ENCODE peak calls at places on chromosomes 16 and 17, in eight cellular contexts. Y, A, H, B, Q, X, G and E are unnamed samples. For H3K4me1 and H3K9me3, the result is how much of the 10 kb centered on the place peaks cover.

GRCh38 chr17:80586464-80587228 is 42.0 kb downstream of the RPTOR start:
- DNase-seq in A (no peak), X (peak), B (no peak), Y (no peak), Q (no peak), H (no peak), G (no peak), E (no peak)

GRCh38 chr17:39863918-39864746 is at the start of gene IKZF3:
- DNase-seq in Q (peak), X (peak), A (peak), G (peak), Y (no peak), H (peak), B (no peak), E (no peak)

GRCh38 chr16:28543072-28543471 is 4.3 kb upstream of the NUPR1 start:
- DNase-seq in H (peak), A (no peak), Q (no peak), X (no peak), Y (peak), B (no peak), G (no peak), E (no peak)

GRCh38 chr17:66306413-66306812 is 4.0 kb downstream of the PRKCA start:
- DNase-seq in A (no peak), Q (peak), B (no peak), Y (no peak), G (no peak), H (no peak), X (peak), E (no peak)

GRCh38 chr16:54443839-54444238 is 157.3 kb upstream of the IRX3 start:
- DNase-seq in H (no peak), X (no peak), Q (no peak), A (no peak), Y (no peak), B (no peak), G (no peak), E (no peak)

GRCh38 chr17:65287040-65287439 is 149.9 kb downstream of the RGS9 start:
- DNase-seq in A (no peak), G (peak), Y (no peak), B (no peak), Q (peak), X (peak), H (no peak), E (no peak)

GRCh38 chr16:12095275-12096161 is 119.0 kb downstream of the SNX29 start:
- DNase-seq in X (peak), A (peak), H (peak), Q (peak), G (no peak), B (no peak), Y (peak), E (no peak)

GRCh38 chr16:73279451-73279850 is 231.5 kb upstream of the ZFHX3 start:
- DNase-seq in Q (no peak), Y (no peak), B (no peak), H (no peak), G (no peak), X (no peak), A (no peak), E (no peak)

GRCh38 chr17:305090-305976 is 47.3 kb downstream of the RPH3AL start:
- DNase-seq in G (no peak), A (no peak), B (no peak), X (no peak), Y (no peak), H (no peak), Q (peak), E (no peak)

GRCh38 chr16:65196696-65197095 is 74.8 kb upstream of the CDH11 start:
- DNase-seq in A (no peak), Y (no peak), Q (no peak), G (no peak), B (no peak), X (no peak), H (no peak), E (no peak)

GRCh38 chr16:69328854-69329316 is 1.5 kb downstream of the PDF start:
- DNase-seq in B (no peak), X (peak), A (no peak), G (no peak), Y (no peak), H (no peak), Q (peak), E (no peak)

GRCh38 chr16:30901201-30902069 is 5.0 kb downstream of the CTF1 start:
- DNase-seq in Y (no peak), X (no peak), A (no peak), G (no peak), H (no peak), B (no peak), Q (peak), E (no peak)

GRCh38 chr17:57442401-57442823 is 186.1 kb downstream of the MSI2 start:
- DNase-seq in X (peak), G (no peak), H (no peak), B (no peak), Y (no peak), Q (peak), A (no peak), E (no peak)

GRCh38 chr16:86971251-86971650 is 345.9 kb downstream of the C16orf95 start:
- DNase-seq in B (no peak), A (no peak), Y (no peak), X (no peak), G (no peak), H (peak), Q (no peak), E (no peak)

GRCh38 chr16:66703359-66704215 is 7.0 kb upstream of the CMTM4 start:
- DNase-seq in A (no peak), B (no peak), Q (peak), G (no peak), X (no peak), Y (no peak), H (no peak), E (no peak)

GRCh38 chr17:66230918-66231543 is 1.8 kb upstream of the APOH start:
- DNase-seq in X (no peak), B (no peak), Q (no peak), H (no peak), A (no peak), G (no peak), Y (no peak), E (no peak)

GRCh38 chr16:46884513-46885293 is 541 bp downstream of the GPT2 start:
- DNase-seq in Y (no peak), G (no peak), H (no peak), Q (peak), A (peak), B (no peak), X (peak), E (no peak)

GRCh38 chr17:7309628-7310027 is 2.2 kb downstream of the EIF5A start:
- DNase-seq in G (no peak), H (no peak), A (no peak), X (no peak), Y (no peak), B (no peak), Q (no peak), E (no peak)
- H3K4me1 ChIP-seq in G (under half), H (under half), A (under half), X (under half), Y (under half), B (under half), Q (under half), E (under half)

GRCh38 chr16:3207086-3207953 is 19.3 kb downstream of the OR1F1 start:
- DNase-seq in Q (no peak), G (no peak), H (no peak), Y (no peak), A (no peak), X (no peak), B (no peak), E (no peak)
- H3K9me3 ChIP-seq in Q (under half), G (under half), H (under half), Y (under half), A (under half), X (under half), B (under half), E (under half)

DNA sequence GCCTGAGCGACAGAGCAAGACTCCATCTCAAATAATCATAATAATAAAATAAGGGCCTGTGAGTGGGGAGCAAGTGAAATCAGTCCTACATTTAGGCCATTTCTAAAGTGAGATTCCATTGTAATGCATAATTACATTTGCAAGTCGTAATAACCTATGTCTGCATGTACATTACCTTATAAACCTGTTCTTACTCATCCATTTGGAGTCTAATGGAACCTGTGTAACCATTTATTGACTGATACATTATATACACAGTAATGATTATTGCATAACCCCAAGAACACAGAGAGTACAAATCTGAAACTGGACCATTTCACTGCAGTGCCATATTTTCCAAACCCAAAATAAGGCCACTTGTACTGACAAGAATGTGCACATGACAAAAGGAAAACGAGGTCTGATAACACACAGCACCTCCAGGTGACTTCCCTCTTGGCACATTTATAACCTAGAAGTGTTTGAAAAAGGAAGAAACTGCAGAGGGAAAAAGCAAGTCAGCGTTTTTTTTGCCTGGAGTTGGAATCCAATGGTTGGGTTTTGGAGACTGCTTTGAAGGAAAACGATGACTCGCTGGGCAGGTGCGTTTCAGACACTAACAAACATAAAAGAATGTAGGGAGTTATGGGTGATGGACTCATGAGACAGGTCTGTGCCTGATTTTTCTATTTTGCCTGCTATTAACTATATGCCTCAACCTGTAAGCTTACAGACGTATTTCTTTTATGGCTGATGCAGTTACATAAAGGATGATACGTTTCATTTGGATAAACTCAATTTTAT is 63.6 kb upstream of the KIFC3 start:
- DNase-seq in Y (no peak), X (no peak), G (no peak), B (no peak), A (no peak), Q (no peak), H (no peak), E (no peak)
- H3K4me1 ChIP-seq in Y (under half), X (under half), G (under half), B (under half), A (under half), Q (under half), H (under half), E (under half)

GRCh38 chr17:53264730-53265129 is 558.0 kb upstream of the KIF2B start:
- DNase-seq in A (no peak), X (no peak), Y (no peak), G (no peak), B (no peak), H (no peak), Q (no peak), E (no peak)
- H3K9me3 ChIP-seq in A (under half), X (under half), Y (under half), G (under half), B (under half), H (under half), Q (under half), E (under half)

GRCh38 chr16:68284847-68285246 is 20.5 kb downstream of the SLC7A6 start:
- DNase-seq in X (no peak), B (peak), Q (no peak), H (no peak), G (no peak), A (peak), Y (no peak), E (no peak)
- H3K4me1 ChIP-seq in X (under half), B (half or more), Q (under half), H (half or more), G (under half), A (half or more), Y (under half), E (half or more)

DNA sequence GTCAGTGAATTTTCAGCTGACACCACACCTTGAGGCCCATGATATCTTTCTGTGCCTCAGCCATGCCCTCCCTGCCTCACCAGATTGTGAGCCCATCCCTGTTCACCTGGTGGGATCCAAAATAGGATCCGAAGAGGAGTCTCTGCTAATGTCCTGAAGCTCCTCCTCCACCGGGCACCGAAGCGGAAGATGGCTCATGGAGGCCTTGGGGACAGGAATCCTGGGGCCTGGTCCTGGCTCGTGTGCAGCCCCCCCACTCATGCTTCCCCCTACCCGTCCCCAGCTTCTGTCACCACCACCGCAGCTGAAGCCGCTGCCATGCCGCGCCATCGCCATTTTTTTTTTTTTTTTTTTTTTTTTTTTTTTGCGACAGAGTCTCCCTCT is 1683.4 kb downstream of the TP53TG3F start:
- DNase-seq in G (no peak), Y (no peak), X (no peak), B (no peak), H (peak), A (no peak), Q (no peak), E (no peak)
- H3K9me3 ChIP-seq in G (under half), Y (under half), X (under half), B (under half), H (under half), A (under half), Q (under half), E (under half)

DNA sequence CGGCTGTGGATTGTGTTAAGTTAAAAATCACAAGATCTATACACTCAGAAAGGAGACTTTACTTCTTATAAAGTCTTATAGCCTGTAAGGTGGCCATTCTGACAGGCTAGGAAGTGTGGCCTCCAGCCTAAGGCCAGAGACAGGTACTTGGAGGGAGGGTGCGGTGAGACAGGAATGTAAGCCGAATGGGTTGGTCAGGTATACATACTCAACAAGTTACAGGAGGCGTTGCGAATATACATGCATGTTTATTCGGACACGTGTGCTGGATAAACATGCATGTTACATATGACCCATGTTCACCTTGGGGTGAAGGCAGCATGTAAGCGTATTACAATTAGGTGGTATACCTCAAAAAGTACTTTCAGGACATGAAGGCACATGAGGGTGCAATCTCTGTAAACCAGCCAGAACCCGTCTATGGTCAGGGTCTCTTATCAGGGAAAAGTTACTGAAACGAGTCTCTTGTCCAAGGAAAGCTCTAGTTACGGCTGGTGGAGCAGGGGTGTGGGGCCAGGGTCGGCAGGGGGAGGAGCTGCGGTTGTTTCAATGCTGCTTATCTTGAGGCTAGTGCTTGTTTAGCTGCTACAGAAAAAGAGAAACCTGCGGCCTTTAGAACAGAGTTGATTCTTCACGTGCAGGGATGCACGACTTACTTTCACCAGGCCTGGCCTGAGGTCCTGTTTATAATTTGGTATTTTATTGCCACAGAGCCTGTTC is 16.5 kb upstream of the CSNK1D start:
- DNase-seq in A (no peak), Y (no peak), X (no peak), B (no peak), H (peak), Q (no peak), G (no peak), E (no peak)
- H3K4me1 ChIP-seq in A (under half), Y (under half), X (under half), B (under half), H (under half), Q (under half), G (under half), E (under half)

DNA sequence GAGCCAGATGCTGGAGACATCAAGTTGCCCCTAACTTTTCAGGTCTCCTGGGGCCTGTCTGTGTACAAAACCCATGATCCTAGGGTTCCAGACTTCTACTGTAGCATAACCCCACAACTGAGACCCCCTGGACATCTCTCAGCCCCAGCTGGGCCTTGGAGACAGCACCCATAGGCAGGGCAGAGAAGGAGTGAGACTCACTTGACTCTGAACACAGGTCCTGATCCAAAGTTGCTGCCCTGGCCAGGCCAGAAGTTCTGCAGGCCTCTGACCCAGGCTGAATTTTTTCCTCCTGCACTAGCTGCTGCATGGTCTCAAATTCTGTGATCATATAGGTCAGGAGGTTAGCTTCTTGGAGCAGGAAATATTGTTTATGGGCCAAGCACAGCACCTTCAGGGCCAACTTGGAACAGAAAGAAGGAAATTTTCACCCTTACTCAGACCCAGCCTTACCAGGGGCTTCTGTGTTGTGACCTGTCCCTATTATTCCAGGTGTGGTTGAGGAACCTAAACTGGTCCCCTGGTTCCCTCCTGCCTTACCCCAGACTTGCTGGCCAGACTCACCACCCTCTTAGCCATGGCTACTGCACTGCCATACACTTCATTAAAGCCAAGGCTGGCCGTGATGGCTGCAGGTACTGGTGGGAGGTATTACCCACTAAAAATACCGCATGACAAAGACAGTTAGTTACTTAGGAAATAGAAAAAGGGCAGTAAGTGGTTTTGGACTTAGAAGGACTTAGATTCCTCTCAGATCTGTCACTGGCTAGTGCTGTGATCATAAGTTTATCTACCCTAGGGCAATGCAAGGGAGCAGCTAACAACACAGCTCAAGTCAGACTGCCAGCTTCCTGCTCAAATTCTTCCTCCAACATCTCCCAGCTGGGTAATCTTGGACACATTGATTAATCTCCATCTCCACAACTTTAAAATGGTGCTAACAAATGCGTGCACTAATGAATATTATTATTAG is 2180.1 kb downstream of the TP53TG3F start:
- DNase-seq in G (no peak), A (no peak), B (no peak), Y (no peak), Q (no peak), H (no peak), X (no peak), E (no peak)
- H3K9me3 ChIP-seq in G (under half), A (under half), B (under half), Y (under half), Q (under half), H (under half), X (under half), E (under half)

GRCh38 chr16:48102083-48103008 is 53.4 kb downstream of the ABCC12 start:
- DNase-seq in H (no peak), Q (no peak), A (no peak), X (no peak), B (no peak), Y (no peak), G (no peak), E (no peak)

GRCh38 chr16:48109496-48109895 is 46.3 kb downstream of the ABCC12 start:
- DNase-seq in B (no peak), X (no peak), Y (no peak), A (no peak), G (no peak), Q (no peak), H (no peak), E (no peak)

GRCh38 chr16:48105976-48106375 is 49.8 kb downstream of the ABCC12 start:
- DNase-seq in Y (no peak), G (no peak), Q (no peak), A (no peak), H (no peak), B (no peak), X (no peak), E (no peak)

GRCh38 chr16:48105456-48105855 is 50.3 kb downstream of the ABCC12 start:
- DNase-seq in H (no peak), G (no peak), Y (no peak), A (no peak), X (peak), Q (no peak), B (no peak), E (no peak)

GRCh38 chr16:48106445-48106844 is 49.3 kb downstream of the ABCC12 start:
- DNase-seq in B (no peak), H (no peak), Q (no peak), X (no peak), A (no peak), G (no peak), Y (no peak), E (no peak)
- H3K4me1 ChIP-seq in B (under half), H (under half), Q (under half), X (under half), A (under half), G (under half), Y (under half), E (under half)

GRCh38 chr16:74807052-74807646 is 32.5 kb upstream of the FA2H start:
- DNase-seq in Q (no peak), B (no peak), H (no peak), A (no peak), G (no peak), X (no peak), Y (no peak), E (no peak)
- H3K9me3 ChIP-seq in Q (under half), B (under half), H (under half), A (under half), G (under half), X (under half), Y (under half), E (under half)